ENCODE peak calls at places on chromosomes 3 and 15, in seven cellular contexts. A, R, D, Q, Y, E and F are unnamed samples.

GRCh38 chr3:106204160-106204868 is 335.5 kb upstream of the CBLB start:
- DNase-seq in A (no peak), R (no peak), D (no peak), Q (no peak), Y (no peak), E (no peak), F (no peak)

GRCh38 chr3:37853691-37854413 is 7.8 kb upstream of the CTDSPL start:
- DNase-seq in A (no peak), R (no peak), D (peak; percentile 34), Q (peak; percentile 39), Y (no peak), E (no peak), F (no peak)

GRCh38 chr3:60064210-60065178 is 1014.7 kb upstream of the CFAP20DC start:
- DNase-seq in A (no peak), R (no peak), D (no peak), Q (no peak), Y (no peak), E (peak; percentile 78), F (peak; percentile 30)

GRCh38 chr3:128324911-128325592 is 141.6 kb downstream of the DNAJB8 start:
- DNase-seq in A (no peak), R (no peak), D (peak; percentile 43), Q (no peak), Y (no peak), E (no peak), F (no peak)

GRCh38 chr15:70156781-70157261 is 59.1 kb upstream of the TLE3 start:
- DNase-seq in A (no peak), R (no peak), D (no peak), Q (peak; percentile 80), Y (no peak), E (peak; percentile 85), F (peak; percentile 80)

GRCh38 chr15:80547264-80547663 is 143.1 kb downstream of the ARNT2 start:
- DNase-seq in A (no peak), R (no peak), D (no peak), Q (no peak), Y (no peak), E (no peak), F (no peak)

GRCh38 chr3:94028093-94028837 is at the start of gene STX19:
- DNase-seq in A (no peak), R (no peak), D (no peak), Q (peak; percentile 60), Y (no peak), E (no peak), F (no peak)

GRCh38 chr3:170423001-170423615 is 4.4 kb downstream of the CLDN11 start:
- DNase-seq in A (no peak), R (no peak), D (no peak), Q (no peak), Y (no peak), E (no peak), F (peak; percentile 40)

GRCh38 chr3:47761046-47761445 is 20.6 kb downstream of the SMARCC1 start:
- DNase-seq in A (no peak), R (no peak), D (no peak), Q (no peak), Y (no peak), E (no peak), F (no peak)

GRCh38 chr3:169152319-169152718 is 511.2 kb downstream of the MECOM start:
- DNase-seq in A (no peak), R (no peak), D (no peak), Q (no peak), Y (no peak), E (no peak), F (no peak)

GRCh38 chr15:79028411-79028964 is 62.1 kb downstream of the RASGRF1 start:
- DNase-seq in A (peak; percentile 62), R (no peak), D (no peak), Q (no peak), Y (no peak), E (peak; percentile 48), F (peak; percentile 21)

GRCh38 chr3:39413691-39414420 is 7.3 kb downstream of the RPSA start:
- DNase-seq in A (no peak), R (no peak), D (no peak), Q (no peak), Y (no peak), E (peak; percentile 23), F (no peak)

GRCh38 chr3:23776352-23776891 is 29.3 kb upstream of the UBE2E1 start:
- DNase-seq in A (no peak), R (no peak), D (no peak), Q (no peak), Y (no peak), E (peak; percentile 88), F (no peak)

DNA sequence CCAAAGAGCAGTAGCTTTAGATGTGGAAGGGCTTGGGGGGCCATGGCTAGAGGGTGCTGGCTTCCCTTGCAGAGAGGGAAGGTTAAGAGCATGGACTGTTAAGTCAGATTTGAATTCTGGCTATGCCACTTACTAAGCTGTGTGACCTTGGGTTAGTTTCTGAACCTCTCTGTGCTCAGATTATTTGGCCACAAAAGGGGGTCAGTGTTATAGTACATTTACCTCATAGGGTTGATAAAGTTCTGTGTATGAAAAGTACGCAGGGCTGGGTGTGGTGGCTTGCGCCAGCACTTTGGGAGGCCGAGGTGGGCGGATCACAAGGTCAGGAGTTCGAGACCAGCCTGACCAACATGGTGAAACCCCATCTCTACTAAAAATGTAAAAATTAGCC is 6.8 kb downstream of the VPS18 start:
- DNase-seq in A (no peak), R (no peak), D (no peak), Q (no peak), Y (no peak), E (no peak), F (no peak)
- H3K36me3 ChIP-seq in A (peaks cover 47% of the 10 kb centered on the region), R (peaks cover 28% of the 10 kb centered on the region), D (no peaks in the 10 kb centered on the region), Q (peaks cover 24% of the 10 kb centered on the region), Y (peaks cover 41% of the 10 kb centered on the region), E (peaks cover 9% of the 10 kb centered on the region), F (peaks cover 28% of the 10 kb centered on the region)

DNA sequence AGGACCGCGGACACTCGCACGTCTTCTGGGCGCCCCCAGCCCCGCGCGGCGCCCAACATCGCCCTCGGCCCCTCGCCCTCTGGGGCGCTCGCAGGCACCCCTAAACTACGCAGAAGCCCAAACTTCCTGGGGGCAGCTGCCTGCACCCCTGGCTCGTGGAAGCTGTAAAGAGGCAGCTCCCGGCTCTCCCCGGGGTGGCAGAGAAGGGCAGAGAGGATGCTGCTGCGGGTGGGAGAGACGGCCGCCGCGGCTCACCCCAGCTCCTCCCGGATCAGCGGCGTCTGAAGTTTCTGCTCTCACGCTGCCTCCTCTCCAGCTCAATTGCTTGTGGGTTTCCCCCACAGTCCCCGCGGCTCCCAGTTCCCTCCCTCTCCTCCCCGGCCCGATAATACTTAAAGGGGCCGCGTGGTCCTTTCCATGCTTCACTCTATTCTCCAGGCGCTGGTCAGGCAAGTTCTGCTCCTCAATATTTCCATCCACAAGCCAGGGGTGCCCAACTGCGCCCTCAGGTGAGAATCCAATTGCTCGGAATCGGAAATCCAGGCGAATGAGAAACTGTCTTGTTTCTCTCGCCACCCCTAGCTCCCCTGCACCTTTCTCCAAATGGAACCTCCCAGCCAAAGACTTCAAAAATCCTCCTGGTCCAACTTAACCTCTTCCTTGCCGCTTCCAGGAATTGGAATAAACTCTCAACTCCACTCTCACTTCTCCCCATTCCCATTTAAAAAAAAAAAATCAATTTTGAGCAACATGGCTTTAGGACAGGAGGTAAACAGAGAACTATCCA is 748.5 kb downstream of the ROBO1 start:
- DNase-seq in A (peak; percentile 81), R (no peak), D (peak; percentile 76), Q (peak; percentile 51), Y (no peak), E (peak; percentile 96), F (peak; percentile 85)
- H3K4me3 ChIP-seq in A (peak overlapping the region; percentile 97), R (peak overlapping the region; percentile 79), D (peak overlapping the region; percentile 60), Q (peak overlapping the region; percentile 55), Y (no peak overlapping the region), E (peak overlapping the region; percentile 99), F (peak overlapping the region; percentile 59)

GRCh38 chr3:76991165-76991564 is 48.7 kb upstream of the ROBO2 start:
- DNase-seq in A (no peak), R (no peak), D (no peak), Q (no peak), Y (no peak), E (no peak), F (no peak)
- H3K27me3 ChIP-seq in A (no peaks in the 10 kb centered on the region), R (no peaks in the 10 kb centered on the region), D (no peaks in the 10 kb centered on the region), Q (no peaks in the 10 kb centered on the region), Y (no peaks in the 10 kb centered on the region), E (peaks cover 7% of the 10 kb centered on the region), F (no peaks in the 10 kb centered on the region)

GRCh38 chr15:63588826-63589225 is 8.4 kb upstream of the FBXL22 start:
- DNase-seq in A (no peak), R (no peak), D (no peak), Q (no peak), Y (no peak), E (no peak), F (no peak)
- H3K36me3 ChIP-seq in A (peaks cover 11% of the 10 kb centered on the region), R (peaks cover 5% of the 10 kb centered on the region), D (no peaks in the 10 kb centered on the region), Q (peaks cover 24% of the 10 kb centered on the region), Y (peaks cover 84% of the 10 kb centered on the region), E (peaks cover 38% of the 10 kb centered on the region), F (peaks cover 83% of the 10 kb centered on the region)

GRCh38 chr3:50345008-50345407 is 524 bp downstream of the ZMYND10 start:
- DNase-seq in A (no peak), R (no peak), D (no peak), Q (no peak), Y (no peak), E (no peak), F (no peak)
- H3K4me3 ChIP-seq in A (no peak overlapping the region), R (peak overlapping the region; percentile 30), D (peak overlapping the region; percentile 37), Q (no peak overlapping the region), Y (no peak overlapping the region), E (peak overlapping the region; percentile 76), F (no peak overlapping the region)

GRCh38 chr3:187693431-187693830 is 8.9 kb downstream of the RTP2 start:
- DNase-seq in A (no peak), R (no peak), D (no peak), Q (no peak), Y (no peak), E (no peak), F (no peak)
- H3K27me3 ChIP-seq in A (no peaks in the 10 kb centered on the region), R (no peaks in the 10 kb centered on the region), D (no peaks in the 10 kb centered on the region), Q (no peaks in the 10 kb centered on the region), Y (peaks cover 9% of the 10 kb centered on the region), E (peaks cover 24% of the 10 kb centered on the region), F (peaks cover 4% of the 10 kb centered on the region)

GRCh38 chr3:129433565-129433964 is 5.1 kb upstream of the EFCAB12 start:
- DNase-seq in A (no peak), R (no peak), D (no peak), Q (no peak), Y (no peak), E (no peak), F (no peak)

GRCh38 chr3:129432036-129432435 is 3.6 kb upstream of the EFCAB12 start:
- DNase-seq in A (no peak), R (no peak), D (no peak), Q (no peak), Y (no peak), E (no peak), F (no peak)

GRCh38 chr3:129432671-129433070 is 4.2 kb upstream of the EFCAB12 start:
- DNase-seq in A (no peak), R (no peak), D (no peak), Q (no peak), Y (no peak), E (no peak), F (no peak)

GRCh38 chr3:129434140-129434539 is 5.6 kb downstream of the MBD4 start:
- DNase-seq in A (no peak), R (no peak), D (no peak), Q (no peak), Y (no peak), E (no peak), F (no peak)

GRCh38 chr3:129435367-129435766 is 4.4 kb downstream of the MBD4 start:
- DNase-seq in A (no peak), R (no peak), D (no peak), Q (no peak), Y (no peak), E (no peak), F (no peak)
- H3K36me3 ChIP-seq in A (peaks cover 22% of the 10 kb centered on the region), R (peaks cover 14% of the 10 kb centered on the region), D (peaks cover 8% of the 10 kb centered on the region), Q (peaks cover 22% of the 10 kb centered on the region), Y (peaks cover 56% of the 10 kb centered on the region), E (peaks cover 46% of the 10 kb centered on the region), F (peaks cover 64% of the 10 kb centered on the region)

GRCh38 chr3:150220791-150221190 is 187.3 kb upstream of the TSC22D2 start:
- DNase-seq in A (peak; percentile 18), R (no peak), D (no peak), Q (no peak), Y (no peak), E (peak; percentile 35), F (no peak)
- H3K4me3 ChIP-seq in A (no peak overlapping the region), R (peak overlapping the region; percentile 18), D (peak overlapping the region; percentile 3), Q (no peak overlapping the region), Y (no peak overlapping the region), E (peak overlapping the region; percentile 68), F (peak overlapping the region; percentile 18)